ENCODE peak calls at places on chromosomes 7 and 10, in five cellular contexts. I is lower leg skin, H is Peyer's patch, G is ovary, J is A549. L is an unnamed sample.

GRCh38 chr7:126569402-126569801 is 683.3 kb downstream of the GRM8 start:
- DNase-seq in I (no peak), H (no peak), G (no peak), J (no peak), L (no peak)

GRCh38 chr7:100008525-100008924 is 6.9 kb upstream of the ZKSCAN1 start:
- DNase-seq in H (peak; percentile 68), I (peak; percentile 55), J (no peak), G (no peak), L (no peak)

GRCh38 chr7:152025937-152026890 is 740 bp downstream of the GALNT11 start:
- DNase-seq in J (no peak), G (no peak), I (no peak), H (no peak), L (no peak)

GRCh38 chr10:120713573-120713972 is 137.6 kb upstream of the WDR11 start:
- DNase-seq in G (no peak), I (no peak), J (no peak), H (no peak), L (no peak)

GRCh38 chr7:8176370-8177081 is 85.4 kb downstream of the ICA1 start:
- DNase-seq in G (no peak), I (no peak), J (no peak), H (no peak), L (peak; percentile 17)

GRCh38 chr10:70265032-70265689 is 18.6 kb downstream of the NPFFR1 start:
- DNase-seq in J (no peak), H (no peak), G (no peak), I (no peak), L (no peak)

GRCh38 chr7:135210818-135211178 is 528 bp downstream of the WDR91 start:
- DNase-seq in H (no peak), J (peak; percentile 36), I (no peak), G (no peak), L (peak; percentile 74)

GRCh38 chr10:86294346-86295265 is 72.0 kb downstream of the GRID1 start:
- DNase-seq in G (no peak), I (no peak), H (no peak), J (no peak), L (no peak)

GRCh38 chr10:73768881-73769280 is 13.0 kb upstream of the CHCHD1 start:
- DNase-seq in I (no peak), J (no peak), G (no peak), H (no peak), L (no peak)

GRCh38 chr10:30413996-30414576 is 19.9 kb upstream of the MAP3K8 start:
- DNase-seq in G (no peak), I (peak; percentile 64), H (no peak), J (peak; percentile 80), L (peak; percentile 81)

GRCh38 chr7:35530124-35531109 is 164.5 kb downstream of the HERPUD2 start:
- DNase-seq in I (no peak), G (no peak), H (no peak), J (no peak), L (no peak)

GRCh38 chr10:48659790-48660189 is 24.9 kb upstream of the WDFY4 start:
- DNase-seq in G (no peak), I (no peak), H (no peak), J (no peak), L (no peak)

GRCh38 chr7:17915168-17915567 is 25.1 kb downstream of the SNX13 start:
- DNase-seq in G (no peak), I (no peak), J (no peak), H (no peak), L (no peak)

GRCh38 chr7:143368387-143368786 is 5.9 kb upstream of the FAM131B start:
- DNase-seq in J (no peak), G (no peak), I (no peak), H (no peak), L (no peak)

GRCh38 chr7:130384371-130384801 is 4.1 kb downstream of the CPA1 start:
- DNase-seq in G (no peak), I (no peak), J (no peak), H (no peak), L (no peak)

GRCh38 chr7:101941481-101942383 is 124.3 kb downstream of the CUX1 start:
- DNase-seq in J (peak; percentile 73), H (peak; percentile 14), I (peak; percentile 58), G (peak; percentile 62), L (peak; percentile 14)

GRCh38 chr7:50920031-50920635 is 137.4 kb upstream of the GRB10 start:
- DNase-seq in J (no peak), H (no peak), I (no peak), G (no peak), L (no peak)

GRCh38 chr7:40611472-40611871 is 476.7 kb downstream of the SUGCT start:
- DNase-seq in G (no peak), I (no peak), H (no peak), J (no peak), L (no peak)

GRCh38 chr10:90846746-90847145 is 11.1 kb downstream of the HTR7 start:
- DNase-seq in I (no peak), J (no peak), H (no peak), G (no peak), L (no peak)

GRCh38 chr7:102152672-102153585 is 133.7 kb upstream of the SH2B2 start:
- DNase-seq in I (no peak), J (peak; percentile 95), H (peak; percentile 67), G (no peak), L (no peak)

GRCh38 chr7:128915271-128915819 is 4.8 kb upstream of the KCP start:
- DNase-seq in I (no peak), G (no peak), H (peak; percentile 43), J (no peak), L (no peak)

GRCh38 chr7:149248777-149249176 is 9.3 kb downstream of the ZNF212 start:
- DNase-seq in I (no peak), J (no peak), H (no peak), G (no peak), L (no peak)

GRCh38 chr10:89163265-89163995 is 43.7 kb downstream of the CH25H start:
- DNase-seq in I (peak; percentile 77), J (no peak), G (no peak), H (no peak), L (no peak)

GRCh38 chr10:103671561-103671960 is 178.1 kb downstream of the NEURL1 start:
- DNase-seq in G (no peak), J (no peak), H (no peak), I (no peak), L (no peak)

GRCh38 chr7:126606331-126606730 is 646.4 kb downstream of the GRM8 start:
- DNase-seq in J (no peak), I (no peak), H (no peak), G (no peak), L (no peak)

GRCh38 chr10:22479419-22479818 is 134.1 kb downstream of the SPAG6 start:
- DNase-seq in H (no peak), I (no peak), J (no peak), G (no peak), L (peak; percentile 72)

GRCh38 chr10:58573970-58574538 is 61.4 kb downstream of the BICC1 start:
- DNase-seq in I (no peak), J (no peak), H (no peak), G (no peak), L (no peak)

GRCh38 chr7:45892407-45893035 is 4.2 kb downstream of the IGFBP1 start:
- DNase-seq in I (no peak), G (no peak), J (no peak), H (no peak), L (no peak)

GRCh38 chr7:45000096-45001032 is at the start of gene CCM2:
- DNase-seq in I (peak; percentile 43), H (no peak), J (peak; percentile 36), G (no peak), L (no peak)

GRCh38 chr10:15624405-15625191 is 95.1 kb downstream of the ITGA8 start:
- DNase-seq in J (no peak), I (no peak), G (no peak), H (no peak), L (no peak)

GRCh38 chr7:8440670-8441069 is 7.3 kb downstream of the NXPH1 start:
- DNase-seq in G (no peak), J (no peak), H (no peak), I (no peak), L (no peak)

GRCh38 chr10:4397337-4397736 is 428.7 kb upstream of the AKR1E2 start:
- DNase-seq in H (no peak), J (no peak), G (no peak), I (no peak), L (no peak)

GRCh38 chr7:101733713-101734475 is 83.5 kb upstream of the CUX1 start:
- DNase-seq in H (peak; percentile 72), G (peak; percentile 57), J (no peak), I (no peak), L (no peak)

GRCh38 chr7:73732397-73732796 is 6.2 kb downstream of the ABHD11 start:
- DNase-seq in I (no peak), J (no peak), G (no peak), H (no peak), L (no peak)

GRCh38 chr7:73736885-73737284 is 1.7 kb downstream of the ABHD11 start:
- DNase-seq in I (no peak), J (no peak), H (no peak), G (no peak), L (no peak)

GRCh38 chr7:73737491-73738219 is 947 bp downstream of the ABHD11 start:
- DNase-seq in J (no peak), G (no peak), I (no peak), H (no peak), L (no peak)

GRCh38 chr7:73735526-73735905 is 3.1 kb downstream of the ABHD11 start:
- DNase-seq in G (no peak), I (no peak), H (no peak), J (no peak), L (no peak)

GRCh38 chr7:73734619-73735525 is 3.7 kb downstream of the ABHD11 start:
- DNase-seq in H (peak; percentile 92), J (peak; percentile 80), I (no peak), G (no peak), L (peak; percentile 86)
- TF ChIP-seq POLR2A in H (peak; percentile 98), J (peak; percentile 27), I (no peak), G (no peak), L (peak; percentile 58)

DNA sequence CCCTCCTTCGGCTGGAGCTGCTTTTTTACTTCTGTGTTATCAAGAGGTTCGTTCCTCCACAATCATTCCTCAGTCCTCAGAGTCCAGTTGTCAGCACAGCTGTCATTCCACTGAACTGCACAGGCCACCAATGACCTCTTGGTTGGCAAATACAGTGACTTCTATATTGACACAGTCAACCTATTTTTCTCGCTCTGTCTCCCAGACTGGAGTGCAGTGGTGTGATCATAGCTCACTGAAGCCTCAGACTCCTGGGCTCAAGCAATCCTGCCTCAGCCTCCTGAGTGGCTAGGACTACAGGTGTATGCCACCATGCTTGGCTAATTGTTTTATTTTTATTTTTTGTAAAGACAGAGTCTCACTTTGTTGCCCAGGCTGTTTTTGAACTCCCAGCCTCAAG is 27.7 kb downstream of the CRCP start:
- DNase-seq in G (no peak), J (no peak), I (no peak), H (no peak), L (no peak)
- TF ChIP-seq POLR2A in G (no peak), J (no peak), I (no peak), H (no peak), L (no peak)

GRCh38 chr10:28541695-28542365 is 8.9 kb downstream of the WAC start:
- DNase-seq in I (no peak), G (no peak), J (no peak), H (no peak), L (no peak)
- TF ChIP-seq POLR2A in I (no peak), G (no peak), J (no peak), H (no peak), L (no peak)

DNA sequence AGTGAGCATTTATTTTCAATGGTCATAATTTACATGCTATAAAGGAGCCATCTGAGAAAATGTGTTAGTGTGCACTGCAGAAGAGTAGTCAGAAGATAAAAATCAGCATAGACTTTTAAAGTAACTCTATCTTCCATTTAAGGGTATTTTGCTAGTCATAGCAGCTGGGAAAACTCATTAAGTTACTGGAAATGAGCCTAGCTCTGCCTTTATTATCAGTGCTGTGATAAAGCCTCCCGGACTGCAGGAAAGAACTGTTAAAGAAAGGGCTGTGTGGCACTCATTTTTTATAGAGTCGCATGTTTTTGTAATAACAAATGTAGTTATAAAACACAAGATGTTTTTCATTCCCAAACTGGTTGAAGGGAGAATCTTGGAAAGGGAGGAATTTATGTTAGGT is 825.8 kb upstream of the POM121L12 start:
- DNase-seq in J (no peak), I (no peak), H (no peak), G (no peak), L (no peak)
- TF ChIP-seq POLR2A in J (no peak), I (no peak), H (no peak), G (no peak), L (no peak)